ENCODE peak calls at places on chromosomes 3 and 15, in six cellular contexts. N, O, E, K, L and Z are unnamed samples. For H3K9me2, the result is how much of the 10 kb centered on the place peaks cover.

GRCh38 chr15:28884151-28884940 is 1.4 kb upstream of the APBA2 start:
- DNase-seq in O (no peak), E (no peak), N (no peak), K (no peak), L (no peak), Z (no peak)

GRCh38 chr3:138681463-138682215 is 73.1 kb downstream of the FAIM start:
- DNase-seq in E (no peak), N (no peak), K (no peak), O (no peak), L (no peak), Z (no peak)

GRCh38 chr3:106048946-106049481 is 180.2 kb upstream of the CBLB start:
- DNase-seq in E (no peak), K (peak), N (no peak), O (no peak), L (no peak), Z (no peak)

GRCh38 chr3:4835616-4836043 is 143.6 kb upstream of the BHLHE40 start:
- DNase-seq in N (no peak), O (no peak), E (no peak), L (no peak), K (no peak), Z (no peak)

GRCh38 chr15:86038491-86038890 is 41.2 kb upstream of the AGBL1 start:
- DNase-seq in L (no peak), E (no peak), N (no peak), O (no peak), K (no peak), Z (no peak)

GRCh38 chr15:75508741-75509532 is 57.4 kb upstream of the SIN3A start:
- DNase-seq in L (peak), N (peak), K (peak), O (peak), E (peak), Z (peak)

GRCh38 chr15:49036650-49037545 is 9.3 kb downstream of the SECISBP2L start:
- DNase-seq in O (peak), E (no peak), L (no peak), N (no peak), K (peak), Z (no peak)

GRCh38 chr3:49362579-49362978 is 4.4 kb upstream of the GPX1 start:
- DNase-seq in L (no peak), N (no peak), E (no peak), K (no peak), O (peak), Z (no peak)

GRCh38 chr15:34808016-34808415 is 12.7 kb upstream of the ACTC1 start:
- DNase-seq in K (peak), O (peak), E (no peak), N (no peak), L (no peak), Z (no peak)

GRCh38 chr15:62047278-62047847 is 12.9 kb downstream of the VPS13C start:
- DNase-seq in L (no peak), K (no peak), N (no peak), E (no peak), O (no peak), Z (no peak)

GRCh38 chr3:15905041-15905440 is 107.3 kb upstream of the ANKRD28 start:
- DNase-seq in L (no peak), N (no peak), K (no peak), E (no peak), O (no peak), Z (no peak)

GRCh38 chr15:94203321-94203720 is 28.0 kb upstream of the MCTP2 start:
- DNase-seq in L (no peak), E (no peak), K (no peak), N (peak), O (no peak), Z (no peak)

GRCh38 chr3:126127904-126128303 is 44.0 kb upstream of the SLC41A3 start:
- DNase-seq in O (no peak), E (no peak), L (no peak), N (no peak), K (no peak), Z (no peak)

GRCh38 chr15:66646308-66646707 is 55.7 kb upstream of the SMAD6 start:
- DNase-seq in N (no peak), L (no peak), O (peak), K (no peak), E (no peak), Z (no peak)

GRCh38 chr3:72087420-72087819 is 302.5 kb upstream of the PROK2 start:
- DNase-seq in N (no peak), O (no peak), E (no peak), K (no peak), L (no peak), Z (no peak)

GRCh38 chr3:72086712-72087093 is 301.8 kb upstream of the PROK2 start:
- DNase-seq in L (no peak), O (no peak), E (no peak), K (no peak), N (no peak), Z (no peak)

GRCh38 chr3:72085036-72085435 is 300.1 kb upstream of the PROK2 start:
- DNase-seq in E (no peak), K (no peak), O (no peak), N (no peak), L (no peak), Z (peak)

GRCh38 chr3:72088486-72089025 is 303.6 kb upstream of the PROK2 start:
- DNase-seq in K (no peak), O (no peak), L (no peak), E (no peak), N (peak), Z (no peak)

DNA sequence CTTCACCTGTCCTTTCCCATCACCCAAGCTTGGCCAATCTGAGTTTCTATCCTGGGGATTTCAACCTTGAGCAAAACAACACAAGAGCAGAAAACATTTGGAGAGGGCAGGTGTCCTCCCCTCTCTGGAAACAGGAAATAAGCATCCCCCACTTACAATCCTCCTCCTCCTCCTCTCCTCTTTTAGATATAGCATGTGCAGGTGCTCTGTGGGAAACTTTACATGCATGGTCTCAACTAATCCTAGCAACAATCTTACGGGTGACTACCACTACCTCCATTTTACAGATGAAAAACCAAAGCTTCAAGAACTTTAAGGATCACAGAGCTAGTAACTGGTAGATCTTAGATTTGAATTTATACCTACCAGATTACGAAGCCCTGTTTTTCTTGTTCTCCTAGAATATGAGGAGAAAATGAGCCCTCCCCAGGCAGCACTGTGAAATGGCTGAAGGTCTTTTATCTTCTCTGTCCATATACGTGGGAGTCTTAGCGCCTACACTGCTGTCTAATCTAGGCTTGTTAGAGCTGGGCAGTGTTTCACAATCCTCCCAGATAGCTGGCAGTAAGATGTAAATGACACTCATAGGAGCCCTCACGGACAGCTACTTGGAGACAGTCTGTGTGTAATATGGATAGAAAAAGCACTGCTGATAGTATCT is 301.2 kb upstream of the PROK2 start:
- DNase-seq in E (peak), O (peak), L (no peak), N (no peak), K (no peak), Z (peak)
- H3K9me2 ChIP-seq in E (under half), O (under half), L (under half), N (under half), K (under half), Z (under half)

DNA sequence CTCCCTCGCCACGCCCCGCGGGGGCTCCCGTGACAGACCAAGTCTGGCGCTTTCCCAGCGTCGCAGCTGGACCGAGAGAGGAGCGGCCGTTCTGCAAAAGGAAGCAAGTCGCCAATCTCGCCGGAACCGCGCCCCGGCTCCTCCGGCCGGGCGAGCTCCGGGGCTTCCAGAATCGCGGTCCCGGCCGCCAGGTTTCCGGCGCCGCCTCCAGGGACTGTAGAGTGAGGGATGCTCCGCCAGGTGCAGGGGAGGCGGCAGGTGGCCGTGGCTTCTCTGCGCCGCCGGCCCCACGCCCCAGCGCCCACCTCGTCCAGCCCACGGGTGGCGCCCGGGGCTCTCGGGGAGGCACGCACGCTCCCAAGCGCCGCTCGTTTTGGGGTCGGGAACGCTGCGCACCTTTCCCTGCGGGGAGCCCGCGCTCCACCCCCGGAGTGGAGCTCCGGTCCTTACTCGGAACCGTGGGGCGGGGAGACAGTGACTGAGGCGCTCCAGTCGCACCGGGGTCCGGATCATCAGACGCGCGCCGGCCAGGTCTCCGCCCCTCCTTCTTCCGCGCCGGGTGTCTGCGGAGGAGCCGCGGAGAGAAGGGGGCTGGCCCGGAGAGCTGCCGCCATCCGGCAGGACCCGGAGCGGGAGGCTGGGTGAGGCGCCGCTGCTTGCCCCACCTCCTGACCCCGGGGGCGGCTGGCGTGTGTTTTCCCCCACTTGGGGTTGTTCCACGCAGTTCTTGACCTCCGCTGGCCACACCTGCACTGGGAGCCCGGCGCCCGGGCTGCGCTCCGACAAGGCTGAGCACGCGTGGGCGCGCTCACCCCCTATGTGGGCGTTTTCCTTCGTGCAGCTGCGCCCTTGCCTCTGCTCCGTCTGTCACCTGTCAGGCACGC is at the start of gene MCF2L2:
- DNase-seq in N (peak), L (peak), K (peak), E (peak), O (peak), Z (peak)
- H2AFZ ChIP-seq in N (peak), L (peak), K (peak), E (peak), O (peak), Z (peak)

GRCh38 chr15:60392601-60392985 is 5.2 kb downstream of the ANXA2 start:
- DNase-seq in N (peak), K (peak), O (peak), L (peak), E (peak), Z (no peak)

GRCh38 chr15:60389261-60390077 is 8.3 kb downstream of the ANXA2 start:
- DNase-seq in O (peak), E (no peak), L (no peak), K (no peak), N (no peak), Z (no peak)

GRCh38 chr15:60390231-60390630 is 7.6 kb downstream of the ANXA2 start:
- DNase-seq in O (peak), K (no peak), L (no peak), E (no peak), N (no peak), Z (no peak)

GRCh38 chr15:60391722-60392340 is 6.0 kb downstream of the ANXA2 start:
- DNase-seq in L (no peak), O (peak), K (no peak), E (no peak), N (no peak), Z (no peak)

DNA sequence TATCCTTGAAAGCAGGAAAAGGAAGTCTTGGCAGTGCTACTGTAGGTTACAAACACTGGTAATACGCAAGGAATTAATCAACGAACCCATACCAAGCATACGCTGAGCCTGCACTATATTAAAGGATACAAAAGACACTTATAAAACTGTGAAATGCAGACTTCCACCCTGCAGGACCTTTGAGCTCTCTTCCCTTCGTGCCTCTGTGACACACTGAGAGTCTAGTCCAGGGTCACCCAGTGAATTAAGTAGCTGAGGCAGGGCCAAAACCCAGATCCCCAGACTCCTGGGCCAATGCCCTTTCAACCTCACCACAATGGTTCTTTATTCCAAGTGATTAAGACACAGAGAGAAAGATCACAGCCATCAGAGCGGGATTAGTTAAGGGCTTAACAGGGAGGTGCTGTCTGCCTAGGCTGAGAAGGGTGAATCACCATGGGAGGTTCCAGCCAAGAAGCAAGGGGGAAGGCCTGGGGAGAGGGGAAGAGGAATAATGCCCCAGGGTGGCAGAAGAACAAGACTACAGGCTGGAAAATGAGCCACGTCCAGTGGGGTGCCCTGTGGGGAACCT is 6.8 kb downstream of the ANXA2 start:
- DNase-seq in N (peak), L (peak), E (peak), K (peak), O (peak), Z (no peak)
- TF ChIP-seq EZH2phosphoT487 in N (no peak), L (no peak), E (no peak), K (no peak), O (no peak), Z (no peak)

GRCh38 chr3:72169120-72169519 is 384.2 kb upstream of the PROK2 start:
- DNase-seq in L (no peak), N (no peak), K (no peak), O (no peak), E (no peak), Z (no peak)
- H3K9me2 ChIP-seq in L (under half), N (under half), K (under half), O (under half), E (under half), Z (under half)

GRCh38 chr3:130748981-130749380 is 2.4 kb upstream of the PIK3R4 start:
- DNase-seq in K (no peak), E (no peak), L (no peak), O (peak), N (no peak), Z (no peak)
- H2AFZ ChIP-seq in K (no peak), E (no peak), L (no peak), O (peak), N (no peak), Z (peak)

DNA sequence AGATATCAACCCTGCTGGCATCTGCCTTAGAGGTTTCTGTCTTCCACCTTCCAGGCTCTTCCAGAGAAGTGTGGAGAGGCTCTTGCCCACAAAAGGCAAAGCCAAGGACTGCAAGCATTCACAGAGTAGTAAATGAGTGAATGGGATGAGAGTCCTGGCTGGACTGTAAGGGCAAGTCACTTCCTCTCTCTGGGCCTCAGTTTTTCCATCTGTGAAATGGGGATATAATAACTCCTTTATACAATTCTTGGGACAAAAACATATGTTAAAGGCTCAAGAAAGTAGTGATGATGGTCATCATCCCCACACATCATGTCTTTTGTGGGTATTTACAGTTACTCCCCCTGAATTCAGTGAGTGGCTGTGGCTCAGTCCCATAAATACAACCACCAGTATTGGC is 10.7 kb upstream of the FGD5 start:
- DNase-seq in N (no peak), K (no peak), L (no peak), O (no peak), E (no peak), Z (no peak)
- TF ChIP-seq EZH2phosphoT487 in N (no peak), K (no peak), L (no peak), O (no peak), E (no peak), Z (no peak)